ENCODE peak calls at places on chromosomes 12 and 14, in eight cellular contexts. K is B cell; S is endothelial cell; N is COR-L47; G is stimulated activated CD8-positive, alpha-beta memory T cell treated with anti-CD3 and anti-CD28 coated beads, Interleukin-2, amount 100 ng/mL, for 1 hour; L is NCI-H1092; F is body of pancreas; B is Calu3. X is an unnamed sample.

GRCh38 chr12:109157986-109158385 is 41.6 kb downstream of the ACACB start:
- DNase-seq in K (no peak), S (no peak), N (no peak), G (no peak), L (no peak), F (no peak), B (no peak), X (no peak)

GRCh38 chr14:39974036-39974435 is 541.8 kb upstream of the FBXO33 start:
- DNase-seq in K (no peak), S (no peak), N (no peak), G (no peak), L (no peak), F (no peak), B (no peak), X (no peak)

GRCh38 chr14:93303659-93304058 is 29.2 kb downstream of the BTBD7 start:
- DNase-seq in K (no peak), S (no peak), N (no peak), G (no peak), L (no peak), F (no peak), B (no peak), X (peak)

GRCh38 chr14:75249251-75249957 is 29.2 kb upstream of the FOS start:
- DNase-seq in K (peak), S (no peak), N (no peak), G (peak), L (peak), F (peak), B (peak), X (no peak)

GRCh38 chr12:5807090-5807414 is 138.0 kb downstream of the ANO2 start:
- DNase-seq in K (no peak), S (no peak), N (no peak), G (no peak), L (no peak), F (no peak), B (no peak), X (no peak)

GRCh38 chr12:60535363-60535762 is 939.5 kb downstream of the SLC16A7 start:
- DNase-seq in K (no peak), S (no peak), N (no peak), G (no peak), L (no peak), F (no peak), B (no peak), X (no peak)

GRCh38 chr12:101616027-101616494 is 21.3 kb downstream of the MYBPC1 start:
- DNase-seq in K (no peak), S (no peak), N (no peak), G (no peak), L (no peak), F (no peak), B (peak), X (no peak)

GRCh38 chr12:49014547-49014946 is 4.0 kb downstream of the PRKAG1 start:
- DNase-seq in K (no peak), S (no peak), N (no peak), G (no peak), L (no peak), F (no peak), B (no peak), X (no peak)

GRCh38 chr12:19799886-19800602 is 360.8 kb downstream of the AEBP2 start:
- DNase-seq in K (no peak), S (no peak), N (no peak), G (no peak), L (no peak), F (no peak), B (no peak), X (no peak)

GRCh38 chr12:52715416-52715815 is 12.1 kb upstream of the KRT77 start:
- DNase-seq in K (no peak), S (peak), N (no peak), G (no peak), L (no peak), F (peak), B (no peak), X (no peak)

X was measured in NCI-H524 treated with DMSO at 0.1 percent for 48 hours.